ENCODE peak calls at places on chromosome 7, in nine cellular contexts. X, W, Q, S, R, U, H, Z and Y are unnamed samples.

GRCh38 chr7:155348806-155349205 is 51.1 kb downstream of the INSIG1 start:
- DNase-seq in X (peak; percentile 43), W (no peak), Q (no peak), S (no peak), R (no peak), U (no peak), H (no peak), Z (peak; percentile 28), Y (no peak)

GRCh38 chr7:106420741-106421140 is 136.0 kb upstream of the NAMPT start:
- DNase-seq in X (no peak), W (no peak), Q (no peak), S (no peak), R (no peak), U (no peak), H (no peak), Z (no peak), Y (no peak)

GRCh38 chr7:5630670-5631069 is 150.8 kb downstream of the RNF216 start:
- DNase-seq in X (no peak), W (no peak), Q (no peak), S (no peak), R (no peak), U (no peak), H (no peak), Z (no peak), Y (peak; percentile 42)

GRCh38 chr7:43553999-43554398 is 28.9 kb upstream of the STK17A start:
- DNase-seq in X (no peak), W (no peak), Q (no peak), S (no peak), R (no peak), U (no peak), H (no peak), Z (no peak), Y (no peak)

GRCh38 chr7:132650498-132650897 is 74.2 kb upstream of the PLXNA4 start:
- DNase-seq in X (no peak), W (peak; percentile 62), Q (no peak), S (peak; percentile 37), R (no peak), U (no peak), H (no peak), Z (no peak), Y (no peak)

GRCh38 chr7:6168469-6168868 is 104.0 kb downstream of the CYTH3 start:
- DNase-seq in X (no peak), W (no peak), Q (no peak), S (no peak), R (no peak), U (no peak), H (no peak), Z (no peak), Y (no peak)

GRCh38 chr7:132865766-132866531 is 215.9 kb downstream of the CHCHD3 start:
- DNase-seq in X (no peak), W (peak; percentile 24), Q (no peak), S (no peak), R (no peak), U (no peak), H (peak; percentile 75), Z (no peak), Y (peak; percentile 73)

GRCh38 chr7:104267701-104268368 is 60.0 kb upstream of the ORC5 start:
- DNase-seq in X (no peak), W (peak; percentile 28), Q (no peak), S (peak; percentile 4), R (no peak), U (no peak), H (peak; percentile 28), Z (no peak), Y (no peak)

GRCh38 chr7:37915438-37915837 is 1.2 kb downstream of the SFRP4 start:
- DNase-seq in X (no peak), W (no peak), Q (no peak), S (no peak), R (no peak), U (no peak), H (no peak), Z (no peak), Y (peak; percentile 12)

GRCh38 chr7:37918526-37918925 is 1.9 kb upstream of the SFRP4 start:
- DNase-seq in X (no peak), W (no peak), Q (no peak), S (no peak), R (no peak), U (no peak), H (no peak), Z (no peak), Y (no peak)

GRCh38 chr7:37920305-37920618 is 178 bp upstream of the EPDR1 start:
- DNase-seq in X (no peak), W (no peak), Q (no peak), S (no peak), R (no peak), U (no peak), H (no peak), Z (no peak), Y (no peak)

GRCh38 chr7:37916017-37916672 is 472 bp downstream of the SFRP4 start:
- DNase-seq in X (peak; percentile 55), W (no peak), Q (no peak), S (peak; percentile 73), R (no peak), U (no peak), H (peak; percentile 3), Z (no peak), Y (peak; percentile 19)

DNA sequence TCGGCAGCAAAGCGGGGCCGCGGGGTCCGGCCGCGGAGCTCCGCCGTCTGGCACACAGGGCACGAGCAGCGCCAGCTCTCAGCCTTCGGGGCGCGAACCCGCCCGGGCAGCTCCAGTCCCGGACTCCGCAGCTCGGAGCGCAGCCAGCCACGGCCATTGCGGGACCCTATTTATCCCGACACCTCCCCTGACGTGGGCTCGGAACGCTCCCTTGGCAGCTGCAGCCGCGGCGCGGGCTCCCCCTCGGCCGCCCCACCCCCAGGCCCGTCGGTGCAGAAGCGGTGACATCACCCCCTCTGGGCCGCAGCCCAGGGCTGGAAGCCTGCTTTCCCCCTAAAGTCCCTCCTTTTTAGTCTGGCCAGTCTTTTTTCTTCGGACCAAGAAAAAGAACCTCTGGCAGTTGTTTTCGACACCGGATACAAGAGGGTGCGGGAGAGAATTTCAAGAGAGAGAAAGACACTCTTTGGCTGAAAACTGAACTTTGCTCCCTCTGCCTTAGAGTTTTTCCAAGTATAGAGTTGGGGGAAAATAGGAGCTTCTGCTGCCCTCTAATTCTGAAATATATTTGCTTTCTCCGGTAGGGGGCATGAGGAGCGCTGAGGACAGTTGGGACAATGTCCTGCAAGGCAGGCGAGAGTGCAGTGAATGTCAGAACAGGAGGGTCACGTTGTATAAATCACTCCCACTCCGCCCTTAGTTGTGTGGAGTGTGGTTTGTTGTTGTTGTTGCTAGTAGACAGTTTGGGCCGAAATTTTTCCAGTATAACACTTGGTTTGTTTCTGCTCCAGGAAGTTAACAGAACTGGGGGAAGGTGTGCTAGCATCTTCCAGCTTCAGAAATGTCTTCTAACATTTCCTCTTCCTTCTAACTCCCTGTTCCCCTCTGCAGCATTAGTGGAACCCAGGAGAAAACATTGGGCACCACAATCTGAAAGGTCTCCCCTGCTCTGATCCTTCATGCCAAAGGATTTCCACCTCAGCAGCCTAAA is at the start of gene SFRP4:
- DNase-seq in X (peak; percentile 60), W (peak; percentile 1), Q (peak; percentile 31), S (peak; percentile 84), R (no peak), U (peak; percentile 34), H (peak; percentile 56), Z (no peak), Y (peak; percentile 67)
- TF ChIP-seq POLR2A in X (no peak), W (no peak), Q (no peak), S (peak; percentile 10), R (no peak), U (no peak), H (no peak), Z (no peak), Y (peak; percentile 38)

DNA sequence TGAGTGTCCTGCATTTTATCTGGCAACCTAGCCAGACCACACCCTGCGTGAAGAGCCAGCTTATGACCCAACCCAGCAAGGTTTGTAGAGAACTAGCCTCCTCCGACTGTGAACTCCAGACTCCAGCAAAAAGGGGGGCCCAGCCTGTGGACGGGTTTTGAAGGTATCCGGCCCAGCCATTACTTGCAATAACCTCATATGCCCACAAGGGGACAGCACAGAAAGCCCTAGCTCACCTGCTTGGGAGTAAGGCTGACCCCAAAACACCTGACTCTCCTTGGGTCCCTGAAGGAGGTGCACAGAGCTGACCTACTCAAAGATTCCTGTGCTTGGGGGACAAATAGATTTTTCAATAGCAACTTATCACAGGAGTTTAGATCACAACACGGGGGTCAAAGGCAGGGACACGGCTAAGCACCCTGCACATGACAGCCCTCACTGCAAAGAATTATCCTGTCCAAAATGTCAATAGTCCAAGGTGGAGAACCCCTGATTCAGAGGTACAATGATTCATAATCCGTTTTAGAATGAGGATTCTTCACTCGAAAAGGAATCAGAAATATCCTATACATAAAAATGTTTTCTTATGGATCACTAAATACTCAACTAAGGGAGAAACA is 4.5 kb downstream of the TRPV6 start:
- DNase-seq in X (peak; percentile 38), W (peak; percentile 1), Q (peak; percentile 87), S (peak; percentile 29), R (peak; percentile 67), U (peak; percentile 37), H (peak; percentile 42), Z (no peak), Y (peak; percentile 39)
- TF ChIP-seq CTCF in X (peak; percentile 71), W (peak; percentile 43), Q (peak; percentile 98), S (peak; percentile 35), R (no peak), U (peak; percentile 92), H (peak; percentile 83), Z (peak; percentile 55), Y (peak; percentile 75)

GRCh38 chr7:139065323-139065722 is 29.5 kb upstream of the ZC3HAV1L start:
- DNase-seq in X (no peak), W (peak; percentile 32), Q (no peak), S (no peak), R (no peak), U (no peak), H (no peak), Z (no peak), Y (no peak)

GRCh38 chr7:139066315-139066714 is 30.5 kb upstream of the ZC3HAV1L start:
- DNase-seq in X (no peak), W (no peak), Q (no peak), S (no peak), R (no peak), U (no peak), H (no peak), Z (no peak), Y (no peak)

GRCh38 chr7:139071683-139072082 is 35.8 kb upstream of the ZC3HAV1L start:
- DNase-seq in X (no peak), W (no peak), Q (no peak), S (no peak), R (no peak), U (no peak), H (no peak), Z (no peak), Y (no peak)

GRCh38 chr7:139068543-139069399 is 32.9 kb upstream of the ZC3HAV1L start:
- DNase-seq in X (no peak), W (no peak), Q (no peak), S (no peak), R (no peak), U (no peak), H (no peak), Z (no peak), Y (no peak)
- TF ChIP-seq POLR2A in X (no peak), W (no peak), Q (no peak), S (no peak), R (no peak), U (no peak), H (no peak), Z (no peak), Y (no peak)

DNA sequence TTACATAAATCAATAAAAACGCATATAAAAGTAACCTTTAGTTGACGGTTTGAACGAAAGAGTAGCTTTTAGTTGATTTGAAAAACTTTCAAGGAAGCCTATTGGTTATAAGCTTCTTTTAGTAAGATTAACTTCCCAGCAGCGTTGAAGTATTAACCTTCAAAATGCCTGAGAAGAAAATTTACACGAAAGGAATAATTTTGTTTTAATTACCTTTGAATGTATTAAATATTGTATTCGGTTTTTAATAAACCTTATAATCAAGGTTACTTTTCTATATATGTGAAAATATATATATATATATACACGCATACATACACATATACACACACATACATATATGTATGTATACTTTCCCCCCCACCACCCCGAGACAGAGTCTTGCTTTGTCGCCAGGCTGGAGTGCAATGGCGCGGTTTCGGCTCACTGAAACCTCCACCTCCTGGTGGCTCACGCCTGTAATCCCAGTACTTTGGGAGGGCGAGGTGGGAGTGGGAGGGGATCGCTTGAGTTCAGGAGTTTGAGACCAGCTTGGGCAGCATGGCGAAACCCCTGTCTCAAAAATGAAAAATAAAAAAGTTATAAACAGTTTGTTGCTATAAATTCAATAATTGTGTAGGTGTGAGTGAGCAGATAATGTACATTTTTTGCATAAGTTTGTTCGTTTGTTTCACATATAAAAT is 57.6 kb upstream of the EZH2 start:
- DNase-seq in X (peak; percentile 58), W (peak; percentile 52), Q (peak; percentile 64), S (peak; percentile 92), R (no peak), U (peak; percentile 75), H (peak; percentile 72), Z (peak; percentile 70), Y (peak; percentile 40)
- TF ChIP-seq CTCF in X (no peak), W (peak; percentile 41), Q (peak; percentile 71), S (peak; percentile 20), R (no peak), U (peak; percentile 58), H (peak; percentile 55), Z (peak; percentile 27), Y (peak; percentile 30)